ENCODE peak calls at places on chromosomes 4 and X, in nine cellular contexts. V is activated CD4-positive, alpha-beta T cell treated with anti-CD3 and anti-CD28 coated beads for 48 hours; W is globus pallidus; U is COR-L47; M is kidney tubule cell; Z is keratinocyte; H is AG10803; J is HS-5; T is activated CD8-positive, alpha-beta memory T cell treated with anti-CD3 and anti-CD28 coated beads for 1 hour. G is an unnamed sample.

GRCh38 chrX:112223391-112223790 is 140.8 kb upstream of the TRPC5 start:
- DNase-seq in Z (no peak), T (no peak), V (no peak), W (no peak), J (no peak), U (no peak), H (no peak), M (no peak), G (no peak)

GRCh38 chr4:89653012-89653411 is 183.9 kb downstream of the SNCA start:
- DNase-seq in M (no peak), Z (no peak), U (no peak), H (no peak), W (no peak), V (no peak), J (no peak), T (no peak), G (no peak)

GRCh38 chr4:30719363-30720020 is 677 bp upstream of the PCDH7 start:
- DNase-seq in U (peak), T (no peak), V (peak), W (peak), M (peak), H (peak), J (no peak), Z (no peak), G (peak)

GRCh38 chrX:134659761-134660160 is 1.5 kb upstream of the PLAC1 start:
- DNase-seq in W (no peak), V (no peak), Z (no peak), T (no peak), M (no peak), J (no peak), U (no peak), H (no peak), G (no peak)

GRCh38 chr4:83961575-83961974 is 425.7 kb downstream of the GPAT3 start:
- DNase-seq in T (no peak), M (peak), J (no peak), Z (no peak), W (no peak), V (no peak), U (no peak), H (peak), G (peak)

GRCh38 chrX:96425204-96425603 is 259.4 kb upstream of the DIAPH2 start:
- DNase-seq in W (peak), V (no peak), M (no peak), H (no peak), Z (no peak), U (no peak), J (no peak), T (no peak), G (no peak)

GRCh38 chr4:152936446-152937279 is 540 bp downstream of the FHDC1 start:
- DNase-seq in W (no peak), T (no peak), V (peak), H (peak), J (no peak), U (no peak), M (peak), Z (no peak), G (no peak)

GRCh38 chr4:156547439-156547838 is 424.2 kb downstream of the PDGFC start:
- DNase-seq in H (peak), V (no peak), J (peak), U (no peak), T (no peak), Z (no peak), W (no peak), M (peak), G (peak)

G was measured in HTR-8/SVneo.